ENCODE peak calls at places on chromosome 17, in ten cellular contexts. V is cardiac fibroblast; Y is osteocyte; T is stimulated activated effector memory CD8-positive, alpha-beta T cell treated with anti-CD3 and anti-CD28 coated beads, Interleukin-12 subunit alpha, Interleukin-12 subunit beta, amount 100 ng/mL, for 72 hours; D is mesenchymal stem cell; A is midbrain; J is adrenal gland; Z is omental fat pad; R is activated T-helper 1 cell treated with Interleukin-2 at 50 U/mL for 16 hours; G is neuronal stem cell. Q is an unnamed sample.

GRCh38 chr17:64190468-64190867 is 60.5 kb upstream of the ERN1 start:
- DNase-seq in G (no peak), J (no peak), D (no peak), A (no peak), Z (no peak), R (no peak), Y (no peak), V (no peak), T (no peak), Q (no peak)

GRCh38 chr17:78527345-78527744 is 49.9 kb downstream of the DNAH17 start:
- DNase-seq in V (no peak), A (no peak), R (no peak), G (no peak), Y (no peak), D (no peak), J (no peak), T (no peak), Z (no peak), Q (no peak)

GRCh38 chr17:1474402-1475189 is 17.9 kb downstream of the MYO1C start:
- DNase-seq in A (no peak), D (no peak), Y (no peak), G (no peak), Z (no peak), T (no peak), J (no peak), R (no peak), V (no peak), Q (no peak)

GRCh38 chr17:51768706-51769105 is 389.8 kb downstream of the CA10 start:
- DNase-seq in J (no peak), Y (no peak), T (no peak), D (no peak), R (no peak), G (no peak), V (no peak), A (no peak), Z (no peak), Q (peak; percentile 13)

GRCh38 chr17:29563816-29564215 is 3.0 kb downstream of the ABHD15 start:
- DNase-seq in Y (no peak), T (no peak), Z (peak; percentile 10), D (no peak), G (no peak), R (no peak), V (no peak), A (no peak), J (no peak), Q (no peak)

GRCh38 chr17:36920032-36921000 is 17.0 kb upstream of the LHX1 start:
- DNase-seq in G (no peak), Y (no peak), R (no peak), Z (no peak), D (peak; percentile 39), V (no peak), J (no peak), A (no peak), T (no peak), Q (no peak)

GRCh38 chr17:40348562-40349476 is 15.7 kb downstream of the GJD3 start:
- DNase-seq in Y (no peak), J (peak; percentile 86), G (no peak), T (no peak), Z (no peak), D (no peak), R (no peak), A (peak; percentile 70), V (no peak), Q (peak; percentile 89)

GRCh38 chr17:13030459-13031305 is 12.9 kb upstream of the ELAC2 start:
- DNase-seq in A (peak; percentile 52), J (peak; percentile 38), D (peak; percentile 53), G (peak; percentile 67), R (no peak), T (peak; percentile 77), Y (no peak), Z (no peak), V (peak; percentile 65), Q (peak; percentile 66)

GRCh38 chr17:80594666-80595269 is 50.1 kb downstream of the RPTOR start:
- DNase-seq in V (no peak), J (no peak), G (no peak), Y (no peak), D (peak; percentile 11), Z (no peak), T (no peak), A (no peak), R (no peak), Q (peak; percentile 33)

GRCh38 chr17:58913971-58914769 is 158.5 kb downstream of the PPM1E start:
- DNase-seq in A (no peak), V (peak; percentile 49), D (peak; percentile 53), Z (no peak), G (no peak), Y (no peak), J (no peak), R (no peak), T (no peak), Q (no peak)

GRCh38 chr17:51608251-51608933 is 348.0 kb downstream of the UTP18 start:
- DNase-seq in D (no peak), T (no peak), R (no peak), J (no peak), Y (no peak), G (no peak), A (no peak), V (no peak), Z (no peak), Q (no peak)

GRCh38 chr17:69972251-69972650 is 102.8 kb upstream of the KCNJ16 start:
- DNase-seq in Y (no peak), G (no peak), T (no peak), Z (no peak), V (no peak), R (no peak), D (no peak), J (no peak), A (no peak), Q (no peak)

GRCh38 chr17:62134397-62134796 is 69.3 kb upstream of the MED13 start:
- DNase-seq in A (no peak), R (no peak), D (peak; percentile 19), J (no peak), Y (no peak), Z (no peak), T (no peak), V (no peak), G (no peak), Q (no peak)

GRCh38 chr17:27985736-27986394 is 56.6 kb upstream of the NLK start:
- DNase-seq in A (no peak), R (no peak), T (no peak), V (no peak), J (no peak), Y (no peak), D (no peak), Z (no peak), G (no peak), Q (no peak)

GRCh38 chr17:72587773-72588511 is 467.1 kb downstream of the SOX9 start:
- DNase-seq in A (no peak), J (no peak), G (no peak), Y (no peak), Z (no peak), R (no peak), D (peak; percentile 36), V (peak; percentile 46), T (no peak), Q (no peak)

GRCh38 chr17:64348666-64349065 is 42.0 kb downstream of the PECAM1 start:
- DNase-seq in R (no peak), J (no peak), A (no peak), T (no peak), V (no peak), Z (no peak), Y (no peak), D (no peak), G (no peak), Q (no peak)

GRCh38 chr17:77449908-77450741 is 309.4 kb downstream of the SEC14L1 start:
- DNase-seq in V (peak; percentile 78), J (peak; percentile 89), A (peak; percentile 70), T (peak; percentile 76), G (peak; percentile 87), Y (no peak), Z (no peak), R (no peak), D (peak; percentile 89), Q (peak; percentile 83)

GRCh38 chr17:14396542-14396941 is 95.7 kb downstream of the HS3ST3B1 start:
- DNase-seq in J (no peak), T (no peak), V (peak; percentile 12), Z (no peak), R (no peak), D (peak; percentile 89), Y (no peak), G (no peak), A (no peak), Q (peak; percentile 10)

GRCh38 chr17:42253601-42254000 is 22.6 kb downstream of the STAT5B start:
- DNase-seq in G (no peak), R (no peak), Z (no peak), V (no peak), Y (no peak), J (no peak), T (no peak), D (no peak), A (no peak), Q (no peak)

GRCh38 chr17:45372325-45372869 is 55.6 kb upstream of the MAP3K14 start:
- DNase-seq in G (no peak), T (no peak), J (no peak), Z (no peak), A (no peak), R (no peak), D (peak; percentile 36), Y (no peak), V (no peak), Q (no peak)

GRCh38 chr17:63919311-63919723 is 678 bp upstream of the GH1 start:
- DNase-seq in Y (no peak), A (peak; percentile 27), V (peak; percentile 69), Z (no peak), D (peak; percentile 65), G (peak; percentile 68), J (peak; percentile 67), R (peak; percentile 51), T (peak; percentile 83), Q (peak; percentile 70)

GRCh38 chr17:21209511-21210175 is 4.3 kb downstream of the TMEM11 start:
- DNase-seq in V (no peak), A (no peak), R (no peak), Z (no peak), G (no peak), Y (no peak), D (no peak), J (no peak), T (no peak), Q (no peak)

GRCh38 chr17:19502517-19502916 is 31.1 kb upstream of the SLC47A1 start:
- DNase-seq in J (no peak), R (no peak), T (peak; percentile 81), Y (no peak), D (no peak), Z (no peak), G (no peak), A (no peak), V (no peak), Q (no peak)

GRCh38 chr17:47999612-48000011 is 28.7 kb downstream of the CDK5RAP3 start:
- DNase-seq in G (no peak), R (no peak), D (peak; percentile 39), J (no peak), T (no peak), Y (no peak), A (no peak), V (no peak), Z (no peak), Q (no peak)

GRCh38 chr17:13244511-13244910 is 226.7 kb upstream of the ELAC2 start:
- DNase-seq in V (peak; percentile 2), D (no peak), G (no peak), Y (no peak), R (no peak), A (no peak), T (no peak), J (no peak), Z (no peak), Q (no peak)

GRCh38 chr17:81179861-81180260 is 13.8 kb upstream of the AATK start:
- DNase-seq in Z (no peak), Y (no peak), V (no peak), G (no peak), R (no peak), J (no peak), A (no peak), D (no peak), T (no peak), Q (no peak)

GRCh38 chr17:57195790-57196460 is 60.4 kb upstream of the MSI2 start:
- DNase-seq in Y (peak; percentile 62), J (no peak), R (no peak), A (no peak), G (no peak), V (no peak), Z (no peak), T (no peak), D (no peak), Q (no peak)

GRCh38 chr17:40909755-40910154 is 24.7 kb upstream of the KRT20 start:
- DNase-seq in J (no peak), G (no peak), A (no peak), Z (no peak), Y (no peak), D (peak; percentile 83), T (no peak), V (peak; percentile 63), R (no peak), Q (no peak)